ENCODE peak calls at places on chromosomes 3 and 15, in four cellular contexts. J is CD8-positive, alpha-beta T cell; S is adrenal gland; K is psoas muscle. Q is an unnamed sample.

GRCh38 chr3:76096036-76096435 is 310.7 kb upstream of the ZNF717 start:
- DNase-seq in J (no peak), S (no peak), K (no peak), Q (no peak)

GRCh38 chr15:31472636-31473383 is 146.2 kb downstream of the KLF13 start:
- DNase-seq in J (peak), S (peak), K (no peak), Q (no peak)

GRCh38 chr15:22265056-22265945 is 185.0 kb downstream of the OR4M2 start:
- DNase-seq in J (peak), S (no peak), K (no peak), Q (no peak)

GRCh38 chr3:141489184-141489583 is 2.4 kb downstream of the RASA2 start:
- DNase-seq in J (no peak), S (no peak), K (no peak), Q (no peak)

GRCh38 chr3:149969110-149969944 is 1.4 kb downstream of the PFN2 start:
- DNase-seq in J (no peak), S (peak), K (peak), Q (peak)

GRCh38 chr3:188286087-188286513 is 132.1 kb downstream of the LPP start:
- DNase-seq in J (no peak), S (peak), K (peak), Q (peak)

GRCh38 chr15:73005032-73005431 is 47.2 kb upstream of the NEO1 start:
- DNase-seq in J (no peak), S (no peak), K (no peak), Q (no peak)

GRCh38 chr3:160210799-160211221 is 14.4 kb upstream of the C3orf80 start:
- DNase-seq in J (no peak), S (no peak), K (no peak), Q (peak)

GRCh38 chr3:102536479-102536878 is 101.7 kb downstream of the ZPLD1 start:
- DNase-seq in J (no peak), S (no peak), K (no peak), Q (peak)

GRCh38 chr3:194029846-194030245 is 106.1 kb upstream of the HES1 start:
- DNase-seq in J (no peak), S (no peak), K (no peak), Q (no peak)

GRCh38 chr3:123733341-123733740 is 148.5 kb upstream of the HACD2 start:
- DNase-seq in J (no peak), S (no peak), K (no peak), Q (no peak)

GRCh38 chr15:76386178-76386577 is 49.6 kb downstream of the ISL2 start:
- DNase-seq in J (no peak), S (no peak), K (no peak), Q (no peak)

GRCh38 chr15:32908135-32908801 is 190.5 kb downstream of the GREM1 start:
- DNase-seq in J (no peak), S (no peak), K (no peak), Q (no peak)

GRCh38 chr15:56805466-56806146 is 72.3 kb upstream of the ZNF280D start:
- DNase-seq in J (no peak), S (peak), K (no peak), Q (peak)

GRCh38 chr3:158106773-158107461 is 697 bp upstream of the SHOX2 start:
- DNase-seq in J (no peak), S (no peak), K (no peak), Q (no peak)

GRCh38 chr3:10401990-10402761 is 81.3 kb upstream of the SEC13 start:
- DNase-seq in J (no peak), S (no peak), K (no peak), Q (no peak)

GRCh38 chr3:159455741-159456181 is 532.9 kb upstream of the IL12A start:
- DNase-seq in J (no peak), S (no peak), K (no peak), Q (no peak)

GRCh38 chr3:189936210-189936609 is 184.5 kb downstream of the P3H2 start:
- DNase-seq in J (no peak), S (no peak), K (no peak), Q (peak)

GRCh38 chr15:39079296-39079834 is 501.5 kb upstream of the THBS1 start:
- DNase-seq in J (no peak), S (no peak), K (no peak), Q (peak)

GRCh38 chr3:128067481-128067880 is 15.2 kb downstream of the SEC61A1 start:
- DNase-seq in J (no peak), S (no peak), K (no peak), Q (no peak)

GRCh38 chr15:70032509-70032908 is 65.2 kb downstream of the TLE3 start:
- DNase-seq in J (no peak), S (no peak), K (no peak), Q (no peak)

GRCh38 chr3:196968233-196969000 is at the start of gene PIGZ:
- DNase-seq in J (no peak), S (peak), K (peak), Q (peak)

GRCh38 chr3:126704494-126705214 is 614 bp downstream of the CHCHD6 start:
- DNase-seq in J (no peak), S (no peak), K (no peak), Q (peak)

GRCh38 chr3:2915826-2916225 is 194.3 kb downstream of the IL5RA start:
- DNase-seq in J (no peak), S (no peak), K (no peak), Q (no peak)

GRCh38 chr3:14925729-14926591 is 21.4 kb upstream of the NR2C2 start:
- DNase-seq in J (no peak), S (peak), K (no peak), Q (peak)

GRCh38 chr15:101121511-101122090 is 130.2 kb downstream of the CHSY1 start:
- DNase-seq in J (no peak), S (peak), K (peak), Q (no peak)

GRCh38 chr3:158452324-158452723 is 118.7 kb upstream of the MLF1 start:
- DNase-seq in J (no peak), S (no peak), K (no peak), Q (peak)

GRCh38 chr3:157201648-157202278 is 41.8 kb upstream of the CCNL1 start:
- DNase-seq in J (no peak), S (no peak), K (no peak), Q (peak)

GRCh38 chr3:13894096-13894811 is 14.4 kb upstream of the WNT7A start:
- DNase-seq in J (no peak), S (no peak), K (no peak), Q (no peak)

GRCh38 chr3:179189764-179190163 is 41.6 kb downstream of the PIK3CA start:
- DNase-seq in J (no peak), S (peak), K (no peak), Q (no peak)

GRCh38 chr15:32657198-32657886 is 15.8 kb downstream of the SCG5 start:
- DNase-seq in J (no peak), S (no peak), K (no peak), Q (peak)

GRCh38 chr15:99718421-99718820 is 14.8 kb downstream of the LYSMD4 start:
- DNase-seq in J (no peak), S (no peak), K (no peak), Q (no peak)

GRCh38 chr3:50630916-50631315 is 14.0 kb downstream of the MAPKAPK3 start:
- DNase-seq in J (no peak), S (no peak), K (no peak), Q (no peak)

GRCh38 chr15:81312790-81313543 is 11.0 kb downstream of the STARD5 start:
- DNase-seq in J (no peak), S (peak), K (peak), Q (peak)
- H3K27ac ChIP-seq in J (no peak), S (no peak), K (peak), Q (peak)

GRCh38 chr3:64741344-64741743 is 53.5 kb upstream of the ADAMTS9 start:
- DNase-seq in J (no peak), S (peak), K (peak), Q (no peak)
- H3K27ac ChIP-seq in J (no peak), S (no peak), K (no peak), Q (no peak)

GRCh38 chr15:78937132-78937739 is 7.6 kb downstream of the CTSH start:
- DNase-seq in J (no peak), S (no peak), K (no peak), Q (no peak)
- H3K27ac ChIP-seq in J (no peak), S (no peak), K (no peak), Q (no peak)

GRCh38 chr3:57735405-57735804 is 20.7 kb upstream of the SLMAP start:
- DNase-seq in J (no peak), S (no peak), K (no peak), Q (no peak)

GRCh38 chr3:57733790-57734189 is 22.3 kb upstream of the SLMAP start:
- DNase-seq in J (no peak), S (no peak), K (no peak), Q (no peak)

GRCh38 chr3:57743511-57743910 is 12.6 kb upstream of the SLMAP start:
- DNase-seq in J (no peak), S (no peak), K (no peak), Q (no peak)

GRCh38 chr3:57738406-57738805 is 17.7 kb upstream of the SLMAP start:
- DNase-seq in J (no peak), S (no peak), K (no peak), Q (no peak)

GRCh38 chr3:57737840-57738239 is 18.3 kb upstream of the SLMAP start:
- DNase-seq in J (no peak), S (no peak), K (no peak), Q (no peak)
- H3K27ac ChIP-seq in J (no peak), S (no peak), K (peak), Q (no peak)

DNA sequence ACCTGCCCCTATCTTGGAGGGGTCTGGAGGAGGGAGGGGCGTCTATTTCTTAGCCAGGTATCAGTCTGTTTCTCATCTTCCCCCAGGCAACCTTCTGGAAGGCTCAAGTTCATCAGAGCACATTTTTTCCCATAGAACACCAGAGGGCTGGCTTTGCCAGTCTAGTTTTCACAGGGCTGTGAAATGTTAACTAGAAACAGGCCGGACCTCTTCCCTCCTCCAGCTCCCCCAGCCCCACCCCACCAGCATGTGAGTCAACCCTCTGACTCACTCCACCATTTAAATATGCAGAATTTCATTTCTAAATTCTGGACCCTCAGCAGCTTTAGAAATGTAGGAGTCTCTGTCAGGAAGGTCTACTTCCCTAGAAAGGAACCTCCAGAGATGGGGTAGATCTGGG is 66.8 kb downstream of the SLCO2A1 start:
- DNase-seq in J (no peak), S (no peak), K (no peak), Q (peak)
- H3K27ac ChIP-seq in J (no peak), S (no peak), K (no peak), Q (peak)

GRCh38 chr15:93072011-93072410 is 17.0 kb downstream of the RGMA start:
- DNase-seq in J (no peak), S (no peak), K (no peak), Q (no peak)

GRCh38 chr15:93070901-93071300 is 18.1 kb downstream of the RGMA start:
- DNase-seq in J (no peak), S (no peak), K (no peak), Q (no peak)

GRCh38 chr15:93070136-93070535 is 18.9 kb downstream of the RGMA start:
- DNase-seq in J (no peak), S (no peak), K (no peak), Q (no peak)

GRCh38 chr15:93072440-93073394 is 16.3 kb downstream of the RGMA start:
- DNase-seq in J (no peak), S (peak), K (peak), Q (peak)

DNA sequence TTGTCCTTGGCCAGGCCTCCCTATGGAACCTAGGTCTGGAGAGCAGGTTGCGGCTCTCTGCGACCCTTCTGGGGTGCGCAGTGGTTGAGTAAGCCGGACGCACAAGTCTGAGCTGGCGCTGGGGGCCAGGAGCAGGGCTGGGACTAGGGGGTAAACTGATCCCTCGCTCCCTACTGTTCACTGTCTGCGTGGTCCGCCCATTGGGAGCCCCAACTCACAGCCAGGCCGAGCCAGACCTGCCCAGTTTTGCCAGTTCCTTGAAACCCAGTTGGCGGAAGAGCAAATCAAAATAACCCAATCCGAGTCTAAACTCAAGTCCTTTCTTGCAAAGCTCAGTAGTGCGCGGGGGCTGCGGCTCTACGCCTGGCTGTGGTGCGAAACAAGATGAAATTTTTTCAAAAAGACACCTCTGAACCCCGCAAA is 17.5 kb downstream of the RGMA start:
- DNase-seq in J (no peak), S (no peak), K (no peak), Q (no peak)
- H3K27ac ChIP-seq in J (no peak), S (no peak), K (peak), Q (no peak)

GRCh38 chr3:177679568-177680441 is 482.5 kb upstream of the TBL1XR1 start:
- DNase-seq in J (peak), S (peak), K (peak), Q (no peak)
- H3K27ac ChIP-seq in J (no peak), S (no peak), K (no peak), Q (no peak)

Q was measured in RWPE1.